ENCODE peak calls at places on chromosome 14, in six cellular contexts. One of them, this sample, is unnamed. For H3K9me2, the result is how much of the 10 kb centered on the place peaks cover.

GRCh38 chr14:59271734-59272133 is 83.3 kb downstream of the DAAM1 start:
- DNase-seq in PC-3: peak
- DNase-seq in HCT116: no peak
- DNase-seq in MM.1S: no peak
- DNase-seq in GM23248: peak
- DNase-seq in GM23338: no peak
- DNase-seq in this sample: no peak

GRCh38 chr14:87829543-87829942 is 163.4 kb downstream of the GALC start:
- DNase-seq in PC-3: no peak
- DNase-seq in HCT116: no peak
- DNase-seq in MM.1S: no peak
- DNase-seq in GM23248: no peak
- DNase-seq in GM23338: no peak
- DNase-seq in this sample: no peak

GRCh38 chr14:72894323-72894622 is 372 bp upstream of the DPF3 start:
- DNase-seq in PC-3: no peak
- DNase-seq in HCT116: no peak
- DNase-seq in MM.1S: no peak
- DNase-seq in GM23248: no peak
- DNase-seq in GM23338: no peak
- DNase-seq in this sample: no peak

GRCh38 chr14:54652188-54652889 is 85.4 kb downstream of the SAMD4A start:
- DNase-seq in PC-3: peak
- DNase-seq in HCT116: peak
- DNase-seq in MM.1S: no peak
- DNase-seq in GM23248: peak
- DNase-seq in GM23338: peak
- DNase-seq in this sample: no peak

GRCh38 chr14:77544571-77544970 is 46.0 kb upstream of the ISM2 start:
- DNase-seq in PC-3: no peak
- DNase-seq in HCT116: no peak
- DNase-seq in MM.1S: no peak
- DNase-seq in GM23248: no peak
- DNase-seq in GM23338: no peak
- DNase-seq in this sample: no peak

GRCh38 chr14:49692895-49693737 is at the start of gene KLHDC1:
- DNase-seq in PC-3: peak
- DNase-seq in HCT116: no peak
- DNase-seq in MM.1S: peak
- DNase-seq in GM23248: peak
- DNase-seq in GM23338: peak
- DNase-seq in this sample: peak

GRCh38 chr14:85416771-85417170 is 113.2 kb upstream of the FLRT2 start:
- DNase-seq in PC-3: peak
- DNase-seq in HCT116: no peak
- DNase-seq in MM.1S: peak
- DNase-seq in GM23248: peak
- DNase-seq in GM23338: no peak
- DNase-seq in this sample: no peak

GRCh38 chr14:67622675-67623074 is 3.0 kb downstream of the ARG2 start:
- DNase-seq in PC-3: peak
- DNase-seq in HCT116: no peak
- DNase-seq in MM.1S: no peak
- DNase-seq in GM23248: peak
- DNase-seq in GM23338: peak
- DNase-seq in this sample: no peak

GRCh38 chr14:26290007-26290530 is 307.8 kb downstream of the NOVA1 start:
- DNase-seq in PC-3: peak
- DNase-seq in HCT116: no peak
- DNase-seq in MM.1S: no peak
- DNase-seq in GM23248: peak
- DNase-seq in GM23338: no peak
- DNase-seq in this sample: no peak

GRCh38 chr14:57480044-57480443 is 13.6 kb downstream of the CCDC198 start:
- DNase-seq in PC-3: no peak
- DNase-seq in HCT116: no peak
- DNase-seq in MM.1S: no peak
- DNase-seq in GM23248: peak
- DNase-seq in GM23338: no peak
- DNase-seq in this sample: no peak

DNA sequence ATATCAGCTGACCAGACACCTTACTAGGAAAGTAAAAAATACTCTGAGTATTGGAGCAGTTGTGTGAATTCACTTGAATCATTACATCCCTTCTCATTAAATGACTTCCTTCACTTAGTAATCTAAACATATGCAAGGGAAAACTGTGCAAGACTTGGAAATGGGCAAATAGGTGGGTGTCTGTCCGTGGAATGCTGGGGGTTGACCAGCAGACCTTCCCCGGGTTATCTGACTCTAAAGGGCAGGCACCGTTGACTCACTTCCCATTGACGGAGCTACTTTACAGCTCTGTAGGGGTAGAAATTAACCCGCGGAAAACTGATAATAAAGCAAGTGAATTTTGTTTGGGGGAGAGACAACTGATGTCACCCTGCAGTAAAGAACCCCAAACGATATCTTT is 199.3 kb downstream of the TTC7B start:
- DNase-seq in PC-3: no peak
- DNase-seq in HCT116: no peak
- DNase-seq in MM.1S: no peak
- DNase-seq in GM23248: peak
- DNase-seq in GM23338: no peak
- DNase-seq in this sample: no peak
- H3K9me2 ChIP-seq in PC-3: under half
- H3K9me2 ChIP-seq in HCT116: under half
- H3K9me2 ChIP-seq in MM.1S: under half
- H3K9me2 ChIP-seq in GM23248: under half
- H3K9me2 ChIP-seq in GM23338: under half
- H3K9me2 ChIP-seq in this sample: under half

GRCh38 chr14:34059925-34060746 is 109.3 kb upstream of the EGLN3 start:
- DNase-seq in PC-3: peak
- DNase-seq in HCT116: no peak
- DNase-seq in MM.1S: no peak
- DNase-seq in GM23248: peak
- DNase-seq in GM23338: peak
- DNase-seq in this sample: peak
- H3K9me2 ChIP-seq in PC-3: under half
- H3K9me2 ChIP-seq in HCT116: under half
- H3K9me2 ChIP-seq in MM.1S: under half
- H3K9me2 ChIP-seq in GM23248: under half
- H3K9me2 ChIP-seq in GM23338: under half
- H3K9me2 ChIP-seq in this sample: under half

GRCh38 chr14:74551001-74551400 is 57.4 kb downstream of the ISCA2 start:
- DNase-seq in PC-3: no peak
- DNase-seq in HCT116: no peak
- DNase-seq in MM.1S: no peak
- DNase-seq in GM23248: no peak
- DNase-seq in GM23338: no peak
- DNase-seq in this sample: no peak

GRCh38 chr14:74551431-74551830 is 57.9 kb downstream of the ISCA2 start:
- DNase-seq in PC-3: no peak
- DNase-seq in HCT116: no peak
- DNase-seq in MM.1S: no peak
- DNase-seq in GM23248: no peak
- DNase-seq in GM23338: peak
- DNase-seq in this sample: no peak

GRCh38 chr14:74550071-74550470 is 56.5 kb downstream of the ISCA2 start:
- DNase-seq in PC-3: no peak
- DNase-seq in HCT116: no peak
- DNase-seq in MM.1S: no peak
- DNase-seq in GM23248: no peak
- DNase-seq in GM23338: no peak
- DNase-seq in this sample: no peak

GRCh38 chr14:74552623-74553022 is 59.1 kb downstream of the ISCA2 start:
- DNase-seq in PC-3: no peak
- DNase-seq in HCT116: no peak
- DNase-seq in MM.1S: no peak
- DNase-seq in GM23248: peak
- DNase-seq in GM23338: no peak
- DNase-seq in this sample: peak

GRCh38 chr14:74551903-74552371 is 58.4 kb downstream of the ISCA2 start:
- DNase-seq in PC-3: no peak
- DNase-seq in HCT116: no peak
- DNase-seq in MM.1S: no peak
- DNase-seq in GM23248: peak
- DNase-seq in GM23338: peak
- DNase-seq in this sample: no peak
- H3K9me2 ChIP-seq in PC-3: under half
- H3K9me2 ChIP-seq in HCT116: under half
- H3K9me2 ChIP-seq in MM.1S: under half
- H3K9me2 ChIP-seq in GM23248: under half
- H3K9me2 ChIP-seq in GM23338: under half
- H3K9me2 ChIP-seq in this sample: under half

DNA sequence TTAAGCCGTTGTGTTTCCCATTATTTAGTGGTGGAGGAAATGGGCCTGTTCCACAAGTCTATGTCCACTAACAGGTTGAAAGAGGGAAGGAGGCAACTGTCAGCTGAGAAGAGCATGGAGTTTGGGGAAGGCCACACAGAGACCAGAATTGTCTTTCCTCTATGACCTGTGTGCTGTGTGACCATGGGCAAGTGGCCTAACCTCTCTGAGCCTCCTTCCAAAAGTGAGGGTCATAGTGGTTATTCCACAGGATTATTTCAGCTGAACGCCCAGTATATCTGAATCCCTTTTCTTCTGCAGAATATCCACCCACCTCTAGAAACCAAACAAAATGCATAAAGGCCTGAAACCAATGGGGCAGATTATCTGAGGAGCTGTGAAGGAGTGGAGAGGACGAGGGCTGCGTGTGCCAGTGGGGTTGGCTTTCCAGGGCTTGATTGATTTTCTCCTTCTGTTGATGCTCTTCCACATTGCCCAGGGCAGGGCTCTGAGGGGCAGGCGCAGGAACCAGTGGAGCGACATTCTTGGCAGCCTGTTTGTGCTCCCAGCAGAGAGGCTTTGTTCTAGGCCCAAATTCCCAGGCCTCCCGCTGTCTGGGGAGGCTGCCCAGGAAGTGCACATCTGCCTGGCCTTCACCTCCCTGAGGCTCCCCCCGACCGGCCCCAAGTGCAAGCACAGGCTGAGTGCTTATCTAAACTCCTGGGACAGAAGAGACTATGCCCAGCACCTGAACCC is 452.7 kb downstream of the BCL11B start:
- DNase-seq in PC-3: no peak
- DNase-seq in HCT116: no peak
- DNase-seq in MM.1S: no peak
- DNase-seq in GM23248: no peak
- DNase-seq in GM23338: peak
- DNase-seq in this sample: no peak
- H3K9me2 ChIP-seq in PC-3: under half
- H3K9me2 ChIP-seq in HCT116: under half
- H3K9me2 ChIP-seq in MM.1S: under half
- H3K9me2 ChIP-seq in GM23248: under half
- H3K9me2 ChIP-seq in GM23338: under half
- H3K9me2 ChIP-seq in this sample: under half